ENCODE peak calls at places on chromosomes 5 and 9, in four cellular contexts. P, K, G and Z are unnamed samples.

GRCh38 chr5:53917095-53917494 is 356.7 kb downstream of the NDUFS4 start:
- DNase-seq in K (peak; percentile 9), P (no peak), G (peak; percentile 63), Z (peak; percentile 59)

GRCh38 chr5:139814191-139814601 is 18.6 kb downstream of the PSD2 start:
- DNase-seq in P (no peak), K (no peak), G (no peak), Z (no peak)

GRCh38 chr5:135578305-135578684 is 496 bp downstream of the CXCL14 start:
- DNase-seq in K (no peak), P (peak; percentile 17), G (no peak), Z (no peak)

GRCh38 chr5:24623018-24623417 is 21.8 kb downstream of the CDH10 start:
- DNase-seq in G (no peak), P (peak; percentile 24), K (no peak), Z (no peak)

GRCh38 chr5:169808118-169808581 is 171.1 kb downstream of the DOCK2 start:
- DNase-seq in K (no peak), G (no peak), P (peak; percentile 68), Z (no peak)

GRCh38 chr9:114911167-114911821 is 19.1 kb downstream of the TNFSF8 start:
- DNase-seq in K (peak; percentile 65), G (peak; percentile 51), P (peak; percentile 85), Z (peak; percentile 16)

GRCh38 chr9:14741369-14741768 is 18.8 kb upstream of the CER1 start:
- DNase-seq in K (no peak), P (no peak), G (no peak), Z (no peak)

GRCh38 chr5:80707645-80708044 is 52.9 kb upstream of the DHFR start:
- DNase-seq in P (no peak), K (peak; percentile 43), G (peak; percentile 56), Z (peak; percentile 18)

GRCh38 chr5:124639095-124639665 is 107.3 kb downstream of the ZNF608 start:
- DNase-seq in G (no peak), K (no peak), P (peak; percentile 51), Z (no peak)

DNA sequence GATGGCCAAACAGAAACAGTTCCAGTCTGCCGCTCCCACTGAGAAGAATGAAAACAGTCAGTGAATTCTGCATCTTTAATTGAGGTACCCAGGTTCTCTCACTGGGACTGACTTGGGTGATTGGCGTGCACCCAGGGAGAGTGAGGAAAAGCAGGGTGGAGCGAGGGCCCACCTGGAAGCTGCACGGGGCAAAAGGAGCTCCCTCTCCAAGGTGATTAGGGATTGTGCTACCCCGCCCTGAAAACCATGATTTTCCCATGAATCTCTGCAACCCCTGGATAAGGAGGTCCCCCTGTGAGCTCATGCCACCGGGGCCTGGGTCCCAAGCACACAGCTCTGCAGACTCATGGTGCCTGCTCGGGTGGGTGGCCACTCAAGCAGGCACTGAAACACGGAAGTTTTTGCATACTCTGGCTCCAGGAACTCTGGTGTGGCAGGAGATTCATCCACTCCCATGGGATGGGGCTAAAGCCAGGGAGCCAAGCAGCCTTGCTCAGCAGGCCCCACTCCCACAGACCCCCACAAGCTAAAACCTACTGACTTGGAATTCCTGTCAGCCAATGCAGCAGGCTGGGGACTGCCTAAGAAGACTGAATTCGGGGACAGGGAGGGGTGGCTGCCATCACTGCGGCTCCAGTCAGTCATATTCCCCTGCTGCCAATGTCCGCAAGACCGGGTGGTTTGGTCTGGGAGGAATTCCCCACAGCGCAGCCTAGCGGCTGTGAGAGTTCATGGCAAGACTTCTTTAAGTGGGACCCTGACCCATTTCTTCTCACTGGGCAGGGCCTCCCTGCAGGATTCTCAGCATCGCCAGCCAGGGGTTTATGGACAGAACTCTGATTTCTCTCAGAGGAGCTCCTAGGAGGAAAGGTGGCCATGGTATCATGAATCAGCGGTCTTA is 652.2 kb upstream of the RGMB start:
- DNase-seq in K (no peak), P (no peak), G (no peak), Z (no peak)
- H3K9ac ChIP-seq in K (no peak overlapping the region), P (no peak overlapping the region), G (no peak overlapping the region), Z (no peak overlapping the region)

GRCh38 chr5:76718880-76719279 is 3.0 kb downstream of the F2R start:
- DNase-seq in K (no peak), G (no peak), P (no peak), Z (no peak)

GRCh38 chr5:76718381-76718832 is 2.5 kb downstream of the F2R start:
- DNase-seq in K (peak; percentile 84), P (no peak), G (peak; percentile 62), Z (peak; percentile 71)

GRCh38 chr5:76715734-76716455 is at the start of gene F2R:
- DNase-seq in K (peak; percentile 87), P (peak; percentile 91), G (peak; percentile 70), Z (peak; percentile 69)

GRCh38 chr5:76716456-76717157 is 681 bp downstream of the F2R start:
- DNase-seq in P (peak; percentile 59), G (no peak), K (peak; percentile 24), Z (no peak)

GRCh38 chr5:76717222-76718083 is 1.5 kb downstream of the F2R start:
- DNase-seq in K (peak; percentile 20), G (no peak), P (peak; percentile 16), Z (no peak)
- H3K4me2 ChIP-seq in K (peak overlapping the region; percentile 63), G (peak overlapping the region; percentile 89), P (peak overlapping the region; percentile 94), Z (peak overlapping the region; percentile 93)

GRCh38 chr9:136666364-136667216 is 3.9 kb downstream of the EGFL7 start:
- DNase-seq in P (peak; percentile 24), K (no peak), G (no peak), Z (no peak)
- H3K9ac ChIP-seq in P (no peak overlapping the region), K (no peak overlapping the region), G (no peak overlapping the region), Z (no peak overlapping the region)

DNA sequence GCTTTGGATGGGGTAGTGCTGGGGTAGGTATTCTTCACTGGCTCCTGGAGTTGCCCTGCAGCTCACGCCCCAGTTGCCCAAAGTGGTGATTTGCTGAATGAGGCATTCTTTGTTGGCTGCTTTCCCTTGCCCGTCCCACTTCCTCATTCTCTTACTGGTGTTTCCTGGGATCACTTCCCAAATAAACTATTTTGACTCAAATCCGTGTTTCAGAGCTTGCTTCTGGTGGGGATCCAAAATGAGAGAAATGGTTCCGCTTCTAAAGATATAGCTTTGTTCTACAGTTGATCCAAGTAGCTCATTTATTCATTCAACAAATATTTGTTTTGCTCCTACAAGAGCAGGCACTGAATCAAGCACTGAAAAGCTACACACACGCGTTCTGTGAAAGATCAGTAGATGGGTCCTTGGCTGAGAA is 142.9 kb upstream of the RANBP3L start:
- DNase-seq in P (no peak), G (no peak), K (no peak), Z (peak; percentile 56)
- H3K4me2 ChIP-seq in P (no peak overlapping the region), G (no peak overlapping the region), K (no peak overlapping the region), Z (peak overlapping the region; percentile 59)

GRCh38 chr9:104738452-104738851 is 9.0 kb upstream of the NIPSNAP3A start:
- DNase-seq in K (no peak), G (no peak), P (no peak), Z (no peak)

GRCh38 chr9:104745852-104746251 is 1.6 kb upstream of the NIPSNAP3A start:
- DNase-seq in P (no peak), G (no peak), K (no peak), Z (no peak)

GRCh38 chr9:104743377-104743985 is 4.0 kb upstream of the NIPSNAP3A start:
- DNase-seq in G (peak; percentile 73), K (peak; percentile 75), P (peak; percentile 54), Z (peak; percentile 31)

GRCh38 chr9:104746285-104746684 is 1.2 kb upstream of the NIPSNAP3A start:
- DNase-seq in P (no peak), G (no peak), K (no peak), Z (no peak)

GRCh38 chr9:104740596-104740995 is 6.9 kb upstream of the NIPSNAP3A start:
- DNase-seq in P (no peak), K (no peak), G (peak; percentile 64), Z (peak; percentile 55)
- H3K9ac ChIP-seq in P (no peak overlapping the region), K (peak overlapping the region; percentile 68), G (no peak overlapping the region), Z (no peak overlapping the region)

GRCh38 chr5:75640826-75641225 is 29.6 kb downstream of the ANKDD1B start:
- DNase-seq in K (peak; percentile 20), P (no peak), G (peak; percentile 16), Z (peak; percentile 31)

GRCh38 chr5:75640395-75640794 is 29.1 kb downstream of the ANKDD1B start:
- DNase-seq in G (peak; percentile 78), P (no peak), K (peak; percentile 81), Z (peak; percentile 95)

GRCh38 chr5:75639912-75640311 is 28.7 kb downstream of the ANKDD1B start:
- DNase-seq in G (no peak), K (no peak), P (no peak), Z (no peak)
- H3K4me2 ChIP-seq in G (no peak overlapping the region), K (no peak overlapping the region), P (no peak overlapping the region), Z (peak overlapping the region; percentile 56)

DNA sequence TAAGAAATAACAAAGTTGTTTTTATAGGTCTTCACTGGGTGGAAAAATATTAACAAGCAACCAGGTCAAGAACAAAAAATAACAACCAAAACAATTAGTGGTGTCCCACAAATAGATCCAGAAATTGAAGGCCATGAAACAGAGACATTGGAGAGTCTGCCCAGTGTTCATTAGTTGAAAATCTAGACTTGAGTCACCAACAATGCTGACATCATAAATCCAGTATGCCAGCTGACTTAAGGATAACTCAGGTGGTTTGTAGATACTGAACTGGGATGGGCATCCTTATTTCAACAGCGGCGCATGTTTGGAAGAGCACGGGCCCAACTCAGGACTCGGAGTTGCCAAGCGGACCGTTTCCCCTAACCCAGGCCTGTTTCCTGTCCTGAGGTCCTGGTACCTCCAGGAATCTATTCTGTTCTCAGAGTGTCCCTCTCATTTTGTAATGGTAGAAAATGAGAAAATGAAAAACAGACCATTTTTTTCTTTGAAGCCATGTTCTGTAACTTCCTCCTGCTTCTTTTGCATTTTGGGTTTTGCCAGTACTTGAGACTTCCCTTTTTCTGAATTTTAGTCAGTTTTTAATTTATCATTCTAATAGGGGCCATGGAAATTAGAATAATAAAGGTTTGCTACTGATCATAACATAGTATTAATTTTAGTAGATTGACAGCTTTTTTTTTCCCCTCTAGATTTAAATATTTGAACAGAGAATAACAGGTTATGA is 80.5 kb upstream of the TNFAIP8 start:
- DNase-seq in K (no peak), P (no peak), G (peak; percentile 61), Z (peak; percentile 70)
- H3K9ac ChIP-seq in K (no peak overlapping the region), P (no peak overlapping the region), G (no peak overlapping the region), Z (peak overlapping the region; percentile 4)

GRCh38 chr9:77176106-77176505 is 1.2 kb upstream of the VPS13A start:
- DNase-seq in P (no peak), G (no peak), K (no peak), Z (no peak)
- H3K4me2 ChIP-seq in P (no peak overlapping the region), G (no peak overlapping the region), K (no peak overlapping the region), Z (no peak overlapping the region)

DNA sequence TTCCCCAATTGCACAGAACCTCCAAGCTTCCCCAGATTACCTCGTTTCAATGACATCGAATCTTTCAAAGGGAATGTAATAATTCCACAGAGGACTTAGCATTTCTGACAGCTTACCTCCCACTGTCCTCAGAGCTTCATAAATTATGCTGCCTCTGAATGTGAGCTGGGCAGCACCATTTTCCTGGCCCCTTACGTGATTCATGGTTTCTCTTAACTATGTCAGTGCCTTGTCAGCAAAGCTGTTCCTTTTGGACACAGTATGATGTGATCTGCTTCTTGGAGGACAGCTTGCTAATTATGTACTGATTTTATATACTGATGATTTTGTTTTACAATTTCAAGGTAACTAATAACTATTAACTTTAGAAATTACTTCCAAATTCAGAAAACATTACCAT is 27.7 kb upstream of the SSBP2 start:
- DNase-seq in G (peak; percentile 48), K (peak; percentile 54), P (no peak), Z (peak; percentile 71)
- H3K9ac ChIP-seq in G (peak overlapping the region; percentile 46), K (peak overlapping the region; percentile 81), P (no peak overlapping the region), Z (peak overlapping the region; percentile 32)